ENCODE peak calls at places on chromosome 20, in six cellular contexts. Z is CD8-positive, alpha-beta T cell; N is HepG2; T is prostate gland; G is endothelial cell of umbilical vein; J is pancreas. P is an unnamed sample.

GRCh38 chr20:22584922-22585785 is 782 bp upstream of the FOXA2 start:
- DNase-seq in Z (no peak), N (peak; percentile 93), T (no peak), G (no peak), J (peak; percentile 81), P (no peak)

GRCh38 chr20:5785146-5785545 is 34.9 kb downstream of the SHLD1 start:
- DNase-seq in Z (no peak), N (no peak), T (no peak), G (no peak), J (no peak), P (no peak)

GRCh38 chr20:64239449-64240242 is 15.9 kb upstream of the PCMTD2 start:
- DNase-seq in Z (no peak), N (no peak), T (no peak), G (no peak), J (no peak), P (no peak)

GRCh38 chr20:24446811-24447210 is 22.6 kb upstream of the SYNDIG1 start:
- DNase-seq in Z (no peak), N (no peak), T (no peak), G (no peak), J (no peak), P (no peak)

GRCh38 chr20:23078351-23078993 is 7.7 kb downstream of the CD93 start:
- DNase-seq in Z (no peak), N (no peak), T (no peak), G (peak; percentile 32), J (no peak), P (no peak)

GRCh38 chr20:50399917-50400704 is 110.1 kb upstream of the PTPN1 start:
- DNase-seq in Z (no peak), N (peak; percentile 99), T (no peak), G (peak; percentile 30), J (no peak), P (no peak)

GRCh38 chr20:59001068-59001448 is 6.0 kb downstream of the CTSZ start:
- DNase-seq in Z (no peak), N (no peak), T (no peak), G (no peak), J (no peak), P (no peak)

GRCh38 chr20:62203378-62204030 is 16.6 kb downstream of the HRH3 start:
- DNase-seq in Z (no peak), N (no peak), T (no peak), G (peak; percentile 52), J (peak; percentile 46), P (no peak)

GRCh38 chr20:9928281-9928737 is 89.4 kb upstream of the PAK5 start:
- DNase-seq in Z (no peak), N (no peak), T (no peak), G (no peak), J (no peak), P (no peak)

GRCh38 chr20:56207656-56208055 is 40.9 kb upstream of the MC3R start:
- DNase-seq in Z (no peak), N (no peak), T (no peak), G (no peak), J (no peak), P (no peak)

GRCh38 chr20:56204206-56204605 is 44.3 kb upstream of the MC3R start:
- DNase-seq in Z (no peak), N (no peak), T (no peak), G (no peak), J (no peak), P (no peak)

GRCh38 chr20:56205350-56205749 is 43.2 kb upstream of the MC3R start:
- DNase-seq in Z (no peak), N (no peak), T (peak; percentile 21), G (no peak), J (no peak), P (no peak)

GRCh38 chr20:56200456-56200855 is 48.1 kb upstream of the MC3R start:
- DNase-seq in Z (no peak), N (peak; percentile 10), T (no peak), G (no peak), J (no peak), P (no peak)

GRCh38 chr20:56202493-56203077 is 45.9 kb upstream of the MC3R start:
- DNase-seq in Z (no peak), N (peak; percentile 13), T (no peak), G (no peak), J (no peak), P (no peak)
- H3K9me3 ChIP-seq in Z (no peaks in the 10 kb centered on the region), N (peaks cover 47% of the 10 kb centered on the region), T (no peaks in the 10 kb centered on the region), G (peaks cover 6% of the 10 kb centered on the region), J (no peaks in the 10 kb centered on the region), P (peaks cover 4% of the 10 kb centered on the region)

GRCh38 chr20:12068146-12068545 is 150.5 kb downstream of the BTBD3 start:
- DNase-seq in Z (no peak), N (no peak), T (no peak), G (no peak), J (no peak), P (no peak)
- H3K9me3 ChIP-seq in Z (no peaks in the 10 kb centered on the region), N (no peaks in the 10 kb centered on the region), T (no peaks in the 10 kb centered on the region), G (no peaks in the 10 kb centered on the region), J (no peaks in the 10 kb centered on the region), P (no peaks in the 10 kb centered on the region)

GRCh38 chr20:25512709-25513108 is 72.6 kb downstream of the NINL start:
- DNase-seq in Z (no peak), N (no peak), T (no peak), G (no peak), J (peak; percentile 39), P (no peak)
- H3K9me3 ChIP-seq in Z (peaks cover 12% of the 10 kb centered on the region), N (peaks cover 34% of the 10 kb centered on the region), T (no peaks in the 10 kb centered on the region), G (peaks cover 6% of the 10 kb centered on the region), J (no peaks in the 10 kb centered on the region), P (peaks cover 10% of the 10 kb centered on the region)

GRCh38 chr20:49285813-49286494 is 8.1 kb upstream of the ZNFX1 start:
- DNase-seq in Z (no peak), N (no peak), T (no peak), G (no peak), J (no peak), P (no peak)
- H3K9me3 ChIP-seq in Z (peaks cover 49% of the 10 kb centered on the region), N (no peaks in the 10 kb centered on the region), T (no peaks in the 10 kb centered on the region), G (no peaks in the 10 kb centered on the region), J (no peaks in the 10 kb centered on the region), P (peaks cover 63% of the 10 kb centered on the region)

GRCh38 chr20:79565-79964 is 7.9 kb upstream of the DEFB125 start:
- DNase-seq in Z (no peak), N (no peak), T (no peak), G (no peak), J (no peak), P (no peak)
- H3K9me3 ChIP-seq in Z (no peaks in the 10 kb centered on the region), N (no peaks in the 10 kb centered on the region), T (no peaks in the 10 kb centered on the region), G (no peaks in the 10 kb centered on the region), J (no peaks in the 10 kb centered on the region), P (no peaks in the 10 kb centered on the region)

P was measured in CD8-positive, alpha-beta memory T cell.